ENCODE peak calls at places on chromosomes 13 and 19, in four cellular contexts. O is fibroblast of lung, J is heart left ventricle, D is IMR-90. Q is an unnamed sample.
A peak's percentile ranks its signal among the peaks of the same experiment; 100 is the strongest.

GRCh38 chr19:24098359-24098758 is 11.4 kb downstream of the ZNF254 start:
- DNase-seq in O (peak; percentile 42), J (no peak), D (peak; percentile 14), Q (no peak)

GRCh38 chr13:93875527-93875926 is 604.0 kb downstream of the DCT start:
- DNase-seq in O (peak; percentile 67), J (no peak), D (peak; percentile 82), Q (peak; percentile 57)

GRCh38 chr19:44748426-44749254 is at the start of gene BCL3:
- DNase-seq in O (no peak), J (peak; percentile 87), D (no peak), Q (no peak)

GRCh38 chr19:18135712-18136584 is 17.0 kb upstream of the PIK3R2 start:
- DNase-seq in O (no peak), J (no peak), D (no peak), Q (no peak)

GRCh38 chr19:45045671-45046353 is 7.0 kb downstream of the CLASRP start:
- DNase-seq in O (no peak), J (no peak), D (no peak), Q (no peak)

GRCh38 chr13:24270639-24271131 is 38.7 kb upstream of the C1QTNF9 start:
- DNase-seq in O (peak; percentile 62), J (peak; percentile 85), D (peak; percentile 47), Q (peak; percentile 51)

GRCh38 chr19:45424191-45425058 is 708 bp upstream of the ERCC1 start:
- DNase-seq in O (peak; percentile 97), J (peak; percentile 72), D (peak; percentile 98), Q (peak; percentile 96)

GRCh38 chr13:93534181-93534700 is 307.6 kb downstream of the GPC6 start:
- DNase-seq in O (peak; percentile 19), J (no peak), D (no peak), Q (no peak)

GRCh38 chr19:13150187-13150918 is at the start of the genes IER2 and STX10:
- DNase-seq in O (peak; percentile 94), J (peak; percentile 97), D (peak; percentile 94), Q (peak; percentile 94)

GRCh38 chr19:42088471-42089190 is 12.7 kb downstream of the ZNF574 start:
- DNase-seq in O (peak; percentile 83), J (no peak), D (peak; percentile 81), Q (peak; percentile 42)

GRCh38 chr19:46975918-46976782 is 43.5 kb upstream of the NPAS1 start:
- DNase-seq in O (peak; percentile 100), J (peak; percentile 97), D (peak; percentile 93), Q (peak; percentile 96)

GRCh38 chr19:11088508-11089253 is 582 bp upstream of the LDLR start:
- DNase-seq in O (no peak), J (no peak), D (no peak), Q (no peak)

GRCh38 chr13:113022391-113023216 is 53.6 kb downstream of the MCF2L start:
- DNase-seq in O (no peak), J (no peak), D (no peak), Q (no peak)

GRCh38 chr19:13797870-13798269 is 2.6 kb downstream of the ZSWIM4 start:
- DNase-seq in O (peak; percentile 94), J (peak; percentile 51), D (peak; percentile 71), Q (peak; percentile 64)

GRCh38 chr19:33406521-33407139 is 33.1 kb downstream of the CEBPG start:
- DNase-seq in O (peak; percentile 21), J (peak; percentile 63), D (peak; percentile 39), Q (peak; percentile 27)

GRCh38 chr19:41175825-41176734 is 16.9 kb upstream of the CYP2S1 start:
- DNase-seq in O (peak; percentile 83), J (peak; percentile 61), D (peak; percentile 76), Q (peak; percentile 70)

GRCh38 chr13:79354285-79354684 is 51.8 kb downstream of the RBM26 start:
- DNase-seq in O (no peak), J (no peak), D (no peak), Q (no peak)

DNA sequence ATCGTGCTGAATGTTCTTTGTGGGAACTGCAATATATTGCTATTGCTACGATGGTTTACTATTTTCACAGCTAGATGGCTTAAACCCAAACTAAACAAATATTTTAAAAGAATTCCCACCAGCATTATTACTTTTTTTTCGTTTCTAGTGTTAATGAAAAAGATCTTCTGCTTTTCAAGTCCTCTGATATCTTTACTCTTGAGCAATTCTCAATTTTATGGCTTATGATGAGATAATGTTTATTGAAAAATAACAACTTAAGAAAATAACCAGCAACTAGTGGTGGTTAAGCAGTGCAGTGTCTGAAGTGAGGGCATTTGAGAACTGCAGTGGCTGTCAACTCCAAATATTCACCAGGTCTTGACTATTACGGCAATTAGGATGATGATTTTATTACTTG is 360.4 kb downstream of the ENOX1 start:
- DNase-seq in O (no peak), J (no peak), D (no peak), Q (no peak)
- TF ChIP-seq CTCF in O (no peak), J (no peak), D (no peak), Q (no peak)

GRCh38 chr19:38475176-38475575 is 41.7 kb downstream of the RYR1 start:
- DNase-seq in O (no peak), J (no peak), D (no peak), Q (no peak)

GRCh38 chr19:38483016-38483630 is 49.6 kb downstream of the RYR1 start:
- DNase-seq in O (no peak), J (no peak), D (no peak), Q (no peak)

GRCh38 chr19:38473201-38473600 is 39.7 kb downstream of the RYR1 start:
- DNase-seq in O (no peak), J (no peak), D (no peak), Q (no peak)

GRCh38 chr19:38482496-38482895 is 49.0 kb downstream of the RYR1 start:
- DNase-seq in O (no peak), J (no peak), D (no peak), Q (no peak)

GRCh38 chr19:38478273-38478971 is 44.9 kb downstream of the RYR1 start:
- DNase-seq in O (no peak), J (no peak), D (no peak), Q (no peak)
- TF ChIP-seq CTCF in O (no peak), J (no peak), D (peak; percentile 15), Q (peak; percentile 37)

DNA sequence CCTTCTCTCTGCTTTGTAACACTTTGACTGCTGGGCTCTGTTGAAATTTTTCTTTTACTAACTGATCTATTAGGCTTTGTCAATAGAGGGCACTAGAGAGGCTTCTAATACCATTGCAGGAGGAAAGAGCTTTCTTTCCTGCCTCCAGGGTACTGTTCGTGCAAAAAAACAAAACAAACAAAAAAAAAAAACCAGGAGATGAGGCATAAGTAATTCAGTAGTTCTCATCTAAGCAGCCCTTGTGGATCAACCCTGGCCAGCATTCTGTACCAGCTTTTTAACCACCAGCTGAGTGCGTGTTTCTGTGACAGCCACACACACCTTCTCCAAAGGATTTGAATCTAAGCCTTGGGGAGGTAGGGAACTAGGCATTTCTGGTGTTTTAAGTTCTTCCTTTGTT is 1707.6 kb upstream of the SLC10A2 start:
- DNase-seq in O (peak; percentile 55), J (no peak), D (peak; percentile 54), Q (peak; percentile 3)
- TF ChIP-seq CTCF in O (peak; percentile 33), J (peak; percentile 68), D (peak; percentile 63), Q (peak; percentile 70)

DNA sequence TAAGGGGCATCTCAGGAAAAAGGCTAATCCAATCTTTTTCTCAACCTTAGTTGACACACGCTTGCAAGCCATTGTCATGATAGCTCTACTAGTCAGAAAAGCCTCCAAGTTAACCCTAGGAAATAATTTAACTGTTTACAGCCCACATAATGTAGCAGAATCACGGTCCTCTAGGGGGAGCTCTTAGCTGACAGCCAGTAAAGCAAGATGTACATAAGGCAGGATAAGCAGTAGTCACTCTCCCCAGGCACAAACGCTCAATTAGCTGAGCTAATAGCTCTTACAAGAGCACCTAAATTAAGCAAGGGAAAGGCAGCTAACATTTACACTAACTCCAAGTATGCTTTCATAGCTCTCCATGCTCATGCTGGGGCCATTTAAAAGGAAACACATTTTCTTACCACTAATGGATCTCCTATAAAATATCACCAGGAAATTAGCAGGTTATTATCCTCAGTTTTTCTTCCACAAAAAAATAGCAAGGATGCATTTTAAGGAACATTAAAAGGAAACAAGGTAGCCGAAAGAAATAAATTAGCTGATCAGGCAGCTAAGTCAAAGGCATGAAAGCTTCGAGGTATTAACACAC is 33.7 kb upstream of the ZSCAN5A start:
- DNase-seq in O (no peak), J (no peak), D (no peak), Q (no peak)
- TF ChIP-seq CTCF in O (peak; percentile 12), J (peak; percentile 29), D (peak; percentile 11), Q (peak; percentile 68)